ENCODE peak calls at places on chromosomes 13 and 19, in four cellular contexts. D is HepG2, C is SK-N-SH, A is HCT116. U is an unnamed sample. For H3K4me1, the result is how much of the 10 kb centered on the place peaks cover.

GRCh38 chr13:43573787-43574562 is 212.8 kb downstream of the ENOX1 start:
- DNase-seq in D (no peak), C (no peak), A (no peak), U (no peak)

GRCh38 chr19:5045956-5046338 is 77.0 kb downstream of the KDM4B start:
- DNase-seq in D (no peak), C (no peak), A (no peak), U (no peak)

GRCh38 chr13:43191561-43191960 is 168.2 kb downstream of the DNAJC15 start:
- DNase-seq in D (no peak), C (no peak), A (no peak), U (no peak)

GRCh38 chr19:33486936-33487793 is 34.4 kb downstream of the PEPD start:
- DNase-seq in D (no peak), C (peak), A (no peak), U (no peak)

GRCh38 chr19:16068696-16069259 is 7.5 kb upstream of the TPM4 start:
- DNase-seq in D (no peak), C (no peak), A (no peak), U (no peak)

GRCh38 chr19:7559102-7559501 is 23.6 kb downstream of the PNPLA6 start:
- DNase-seq in D (no peak), C (no peak), A (no peak), U (no peak)

GRCh38 chr19:53977429-53977990 is 13.9 kb upstream of the CACNG6 start:
- DNase-seq in D (peak), C (peak), A (peak), U (peak)

GRCh38 chr13:78247362-78247761 is 328.7 kb upstream of the EDNRB start:
- DNase-seq in D (no peak), C (no peak), A (no peak), U (no peak)

GRCh38 chr19:2308114-2308556 is at the start of gene LINGO3:
- DNase-seq in D (no peak), C (peak), A (no peak), U (peak)

GRCh38 chr19:9945319-9945966 is 9.1 kb upstream of the OLFM2 start:
- DNase-seq in D (peak), C (peak), A (no peak), U (peak)

GRCh38 chr19:5687360-5688198 is 2.5 kb upstream of the RPL36 start:
- DNase-seq in D (no peak), C (peak), A (no peak), U (no peak)

GRCh38 chr13:70310720-70311119 is 202.5 kb upstream of the KLHL1 start:
- DNase-seq in D (peak), C (peak), A (peak), U (peak)

GRCh38 chr19:54574527-54575056 is 1.0 kb downstream of the LILRA2 start:
- DNase-seq in D (no peak), C (no peak), A (no peak), U (no peak)

GRCh38 chr13:60448907-60449510 is 52.0 kb downstream of the TDRD3 start:
- DNase-seq in D (peak), C (peak), A (peak), U (peak)

GRCh38 chr13:30376426-30377311 is 45.6 kb upstream of the UBE2L5 start:
- DNase-seq in D (no peak), C (no peak), A (no peak), U (no peak)

GRCh38 chr19:6417713-6418561 is 6.7 kb downstream of the KHSRP start:
- DNase-seq in D (no peak), C (peak), A (no peak), U (no peak)

GRCh38 chr13:19864339-19865309 is 1.2 kb upstream of the ZMYM5 start:
- DNase-seq in D (no peak), C (peak), A (no peak), U (peak)

GRCh38 chr19:3586124-3586626 is 897 bp downstream of the GIPC3 start:
- DNase-seq in D (no peak), C (peak), A (no peak), U (peak)

GRCh38 chr13:25927363-25927762 is 124.5 kb downstream of the SHISA2 start:
- DNase-seq in D (no peak), C (no peak), A (no peak), U (no peak)

GRCh38 chr19:37980419-37980975 is 73.5 kb downstream of the SIPA1L3 start:
- DNase-seq in D (no peak), C (no peak), A (no peak), U (no peak)

GRCh38 chr13:84570831-84571230 is 688.6 kb upstream of the SLITRK1 start:
- DNase-seq in D (no peak), C (no peak), A (no peak), U (no peak)

GRCh38 chr19:31255863-31256600 is 93.2 kb downstream of the TSHZ3 start:
- DNase-seq in D (no peak), C (no peak), A (no peak), U (no peak)

GRCh38 chr13:41552031-41552430 is 94.7 kb downstream of the RGCC start:
- DNase-seq in D (no peak), C (peak), A (no peak), U (no peak)

GRCh38 chr13:110453767-110454166 is 107.8 kb downstream of the RAB20 start:
- DNase-seq in D (no peak), C (no peak), A (no peak), U (no peak)
- H3K4me1 ChIP-seq in D (under half), C (under half), A (under half), U (under half)

DNA sequence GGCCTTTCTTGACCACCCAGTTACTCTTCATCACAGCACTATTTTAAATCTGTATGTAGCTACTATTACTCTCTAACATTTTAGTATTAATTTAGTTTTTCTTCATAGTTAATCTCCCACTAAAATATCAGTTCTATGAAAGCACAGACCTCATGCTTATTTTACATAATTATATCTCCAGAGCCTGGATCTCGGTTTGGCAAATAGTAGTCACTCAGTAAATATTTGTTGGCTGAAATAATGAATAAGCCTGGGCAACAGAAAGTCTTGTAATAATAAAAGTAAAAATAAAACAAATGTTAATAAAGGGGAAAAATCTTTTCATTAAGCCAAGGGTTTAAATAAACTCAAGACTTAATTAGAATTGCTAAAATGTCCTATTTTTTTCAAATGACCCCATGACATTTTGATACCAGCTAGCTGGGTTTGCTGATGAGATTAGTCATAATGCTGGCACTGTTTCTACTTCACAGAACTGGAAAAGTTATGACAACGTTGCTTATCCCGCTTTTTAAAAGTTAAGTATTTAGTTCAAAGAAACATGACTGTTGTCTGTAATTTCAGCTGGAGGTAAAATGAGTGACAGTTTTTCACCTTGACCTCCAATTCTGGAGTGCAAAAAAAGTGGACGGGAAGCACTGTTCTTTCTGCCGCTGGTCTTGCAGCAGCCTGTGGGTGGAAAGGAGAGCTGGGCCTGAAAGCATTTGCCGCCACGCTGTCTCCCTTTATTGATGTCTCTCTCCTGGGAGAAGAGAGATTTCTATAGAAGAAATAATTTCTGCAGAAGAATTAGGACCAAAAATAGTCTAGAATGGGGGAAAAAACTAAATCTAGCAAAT is 85.2 kb upstream of the SPATA13 start:
- DNase-seq in D (peak), C (no peak), A (no peak), U (no peak)
- TF ChIP-seq ELF1 in D (no peak), C (no peak), A (no peak), U (no peak)

DNA sequence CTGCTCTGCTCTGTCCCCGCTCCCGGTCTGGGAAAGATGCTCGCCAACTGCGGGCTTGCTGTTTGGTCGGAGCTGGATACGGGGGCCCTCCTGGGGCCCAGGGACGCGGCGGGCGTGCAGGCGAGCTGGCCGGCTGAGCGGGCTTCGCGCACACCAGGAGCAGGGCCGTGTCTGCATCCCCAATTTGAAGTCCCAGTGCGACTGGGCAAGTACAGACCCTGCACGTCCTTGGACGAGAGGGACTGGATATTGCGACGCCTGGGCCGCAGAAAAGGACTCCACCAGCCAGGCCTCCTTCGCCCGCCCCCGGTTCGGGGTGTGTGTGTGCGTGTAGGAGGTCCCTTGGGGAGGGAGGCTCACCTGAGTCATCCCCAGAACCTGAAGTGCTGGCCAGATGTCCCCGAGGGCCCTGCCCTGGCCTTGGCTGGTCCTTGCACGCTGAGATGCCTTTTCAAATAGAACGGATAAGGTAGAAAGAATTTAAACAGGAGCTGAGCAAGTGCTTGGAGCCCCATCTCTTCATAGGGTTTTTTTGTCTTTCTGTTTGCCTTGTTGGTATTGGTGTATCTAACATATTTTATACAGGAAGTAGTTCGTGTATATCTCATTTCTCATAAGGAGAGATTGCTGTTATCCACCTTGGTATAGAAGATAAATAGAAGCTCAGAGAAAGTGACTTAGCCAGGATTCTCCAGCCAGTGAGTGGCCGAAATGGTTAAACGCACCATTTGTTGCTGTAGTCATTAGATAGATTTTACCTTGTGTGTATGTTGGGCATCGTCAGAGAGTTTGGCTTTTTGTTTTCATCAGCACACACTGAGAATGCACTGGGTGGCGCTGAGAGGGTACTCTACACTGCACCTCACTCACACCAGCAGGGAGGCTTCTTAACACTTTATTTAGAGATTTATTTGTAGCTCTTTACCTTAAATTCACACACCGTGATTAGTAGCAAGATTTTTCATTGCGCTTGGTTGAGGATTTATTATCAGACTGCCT is 1.1 kb downstream of the NAXD start:
- DNase-seq in D (peak), C (peak), A (peak), U (peak)
- TF ChIP-seq MAX in D (no peak), C (no peak), A (no peak), U (no peak)

DNA sequence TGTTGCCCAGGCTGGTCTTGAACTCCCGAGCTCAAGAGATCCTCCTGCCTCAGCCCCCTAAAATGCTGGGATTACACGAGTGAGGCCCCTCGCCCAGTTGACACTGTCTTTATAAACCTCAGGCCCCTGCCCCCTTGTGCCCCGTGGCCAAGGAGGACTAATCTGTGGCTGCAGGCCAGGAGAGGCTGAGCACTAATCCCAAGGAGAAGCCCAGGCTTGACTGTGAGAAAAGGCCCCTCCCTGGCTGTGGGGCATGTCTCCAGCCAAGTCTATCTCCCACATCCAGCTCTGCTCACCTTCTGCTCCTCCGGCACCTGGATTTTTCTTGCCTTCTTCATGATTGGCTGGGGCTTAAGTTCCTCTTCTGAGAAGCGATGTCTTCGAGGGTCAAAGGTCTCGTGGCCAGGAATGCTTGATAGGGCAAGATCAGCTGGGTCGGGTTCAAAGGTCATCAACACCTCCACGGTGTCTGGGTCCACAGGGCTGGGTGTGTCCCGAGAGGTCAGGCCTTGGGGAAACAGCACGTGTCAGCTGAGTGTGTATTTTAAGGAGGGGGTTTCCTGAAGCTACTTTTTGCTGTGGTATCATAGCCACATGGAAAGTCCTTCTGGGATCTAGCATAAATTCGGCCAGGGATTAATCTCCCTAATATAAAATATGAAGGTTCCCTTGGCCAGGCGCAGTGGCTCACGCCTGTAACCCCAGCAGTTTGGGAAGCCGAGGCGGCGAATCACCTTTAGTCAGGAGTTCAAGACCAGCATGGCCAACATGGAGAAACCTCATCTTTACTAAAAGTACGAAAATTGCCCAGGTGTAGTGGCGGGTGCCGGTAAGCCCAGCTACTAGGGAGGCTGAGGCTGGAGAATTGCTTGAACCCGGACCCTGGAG is 3.8 kb downstream of the DBP start:
- DNase-seq in D (no peak), C (no peak), A (no peak), U (peak)
- H3K4me1 ChIP-seq in D (half or more), C (under half), A (half or more), U (under half)

GRCh38 chr19:17328517-17329060 is 6.1 kb downstream of the ANO8 start:
- DNase-seq in D (no peak), C (no peak), A (no peak), U (peak)

GRCh38 chr19:17327068-17327653 is 7.5 kb downstream of the ANO8 start:
- DNase-seq in D (no peak), C (no peak), A (no peak), U (no peak)

GRCh38 chr19:17326595-17326966 is 8.1 kb downstream of the ANO8 start:
- DNase-seq in D (no peak), C (no peak), A (no peak), U (no peak)

GRCh38 chr19:17329061-17329767 is 5.4 kb downstream of the ANO8 start:
- DNase-seq in D (no peak), C (no peak), A (no peak), U (no peak)

GRCh38 chr19:17327654-17328516 is 6.8 kb downstream of the ANO8 start:
- DNase-seq in D (peak), C (peak), A (peak), U (peak)
- TF ChIP-seq ELF1 in D (no peak), C (no peak), A (no peak), U (no peak)

DNA sequence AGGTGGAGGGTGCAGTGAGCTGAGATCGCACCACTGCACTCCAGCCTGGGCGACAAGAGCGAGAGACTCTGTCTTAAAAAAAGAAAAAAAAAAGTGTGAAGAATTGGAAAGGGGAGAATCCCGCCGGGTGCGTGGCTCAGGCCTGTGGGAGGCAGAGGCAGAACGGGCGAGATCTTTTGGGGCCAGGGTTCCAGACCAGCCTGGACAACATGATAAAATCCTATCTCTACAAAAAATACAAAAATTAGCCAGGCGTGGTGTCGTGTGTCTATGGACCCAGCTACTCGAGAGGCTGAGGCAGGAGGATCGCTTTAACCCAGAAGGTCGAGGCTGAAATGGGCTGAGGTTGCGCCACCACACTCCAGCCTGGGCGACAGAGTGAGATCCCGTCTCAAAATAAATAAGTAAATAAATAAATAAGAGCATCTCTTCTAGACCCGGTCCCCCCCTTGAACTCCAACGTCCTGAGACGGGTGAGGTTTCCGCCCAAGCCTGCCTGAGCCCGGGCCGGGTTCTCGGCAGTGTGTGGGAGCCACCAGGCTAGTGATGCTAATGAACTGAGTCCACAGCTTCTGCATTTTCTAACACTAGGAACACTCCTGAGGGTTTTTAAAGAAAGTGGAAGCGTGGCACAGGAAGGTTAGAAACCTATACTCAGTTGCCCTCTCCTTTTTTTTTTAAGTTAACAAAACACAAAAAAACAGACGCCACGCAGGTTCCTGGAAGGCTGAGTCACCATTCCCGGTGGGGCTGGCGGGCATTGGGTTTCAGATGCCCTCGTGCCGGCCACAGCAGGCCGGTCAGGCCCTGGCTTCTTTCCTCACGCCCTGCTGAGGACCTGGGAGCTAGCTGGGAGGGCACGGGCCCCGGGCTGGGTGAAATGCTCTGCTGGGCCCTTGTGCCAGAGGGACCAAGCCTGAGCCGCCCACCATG is 22.1 kb downstream of the GPX4 start:
- DNase-seq in D (no peak), C (no peak), A (no peak), U (no peak)
- TF ChIP-seq MAX in D (no peak), C (peak), A (no peak), U (no peak)

GRCh38 chr19:49498475-49498874 is 2.2 kb downstream of the RPS11 start:
- DNase-seq in D (no peak), C (no peak), A (no peak), U (no peak)

GRCh38 chr19:49497047-49497789 is 984 bp downstream of the RPS11 start:
- DNase-seq in D (no peak), C (peak), A (no peak), U (peak)

GRCh38 chr19:49499030-49499670 is 2.9 kb downstream of the RPS11 start:
- DNase-seq in D (no peak), C (no peak), A (no peak), U (no peak)

GRCh38 chr19:49497790-49498106 is 1.5 kb downstream of the RPS11 start:
- DNase-seq in D (no peak), C (no peak), A (no peak), U (no peak)

DNA sequence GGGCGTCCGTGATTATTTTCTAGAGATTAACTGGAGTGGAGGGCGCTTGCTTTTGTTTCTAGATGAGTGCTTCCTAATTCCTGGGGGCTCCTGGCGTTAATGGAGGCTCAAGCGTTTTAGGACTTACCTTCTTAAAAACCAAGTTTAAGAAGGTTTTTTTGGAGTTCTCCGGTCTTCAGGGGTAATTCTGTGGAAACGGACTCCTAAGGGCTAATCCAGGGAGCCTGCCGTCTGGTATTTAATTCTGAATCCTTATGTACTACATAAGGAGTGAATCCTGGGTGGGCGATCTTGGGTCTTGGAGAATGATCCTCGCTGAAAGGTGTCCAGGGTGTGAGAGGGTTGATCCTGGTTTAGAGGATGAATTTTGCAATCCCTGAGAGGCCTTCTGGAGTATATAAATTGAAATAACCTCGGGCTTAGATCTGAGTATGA is 357 bp downstream of the RPS11 start:
- DNase-seq in D (no peak), C (no peak), A (no peak), U (no peak)
- H3K4me1 ChIP-seq in D (under half), C (under half), A (half or more), U (under half)

GRCh38 chr19:41702208-41702651 is 6.2 kb upstream of the CEACAM5 start:
- DNase-seq in D (no peak), C (no peak), A (no peak), U (no peak)
- TF ChIP-seq ELF1 in D (no peak), C (no peak), A (no peak), U (no peak)